ENCODE peak calls at places on chromosomes 16 and 17, in ten cellular contexts. Z, P, L, D, K, A, G, Y, N and F are unnamed samples.

GRCh38 chr17:7523033-7523432 is 25.8 kb upstream of the TNFSF12 start:
- DNase-seq in N (no peak), D (peak; percentile 31), G (peak; percentile 87), L (peak; percentile 17), Z (peak; percentile 59), K (no peak), P (no peak), Y (peak; percentile 22), A (no peak), F (no peak)

GRCh38 chr17:77036841-77037381 is 103.9 kb upstream of the SEC14L1 start:
- DNase-seq in Y (peak; percentile 26), L (no peak), G (no peak), A (no peak), N (no peak), P (no peak), Z (no peak), D (peak; percentile 50), K (no peak), F (no peak)

GRCh38 chr16:75053791-75054555 is 55.1 kb downstream of the ZNRF1 start:
- DNase-seq in D (peak; percentile 94), G (no peak), N (no peak), L (no peak), P (no peak), A (peak; percentile 78), Z (peak; percentile 22), Y (no peak), K (peak; percentile 72), F (peak; percentile 50)

GRCh38 chr16:15833551-15833950 is 23.3 kb downstream of the MYH11 start:
- DNase-seq in D (no peak), G (no peak), A (no peak), N (no peak), L (no peak), Z (no peak), P (no peak), K (no peak), Y (no peak), F (no peak)

GRCh38 chr16:51951668-51952298 is 595.2 kb downstream of the TOX3 start:
- DNase-seq in A (no peak), K (no peak), N (no peak), L (peak; percentile 26), G (peak; percentile 87), D (no peak), Y (no peak), Z (no peak), P (no peak), F (peak; percentile 20)

GRCh38 chr16:31641279-31641678 is 113.6 kb downstream of the AHSP start:
- DNase-seq in L (no peak), P (no peak), D (no peak), Y (no peak), N (no peak), K (no peak), G (no peak), A (no peak), Z (no peak), F (no peak)

GRCh38 chr16:78993342-78993741 is 607.2 kb downstream of the MAF start:
- DNase-seq in A (no peak), Y (no peak), N (no peak), K (no peak), D (no peak), Z (no peak), G (no peak), P (no peak), L (no peak), F (no peak)

GRCh38 chr16:11208916-11209665 is 46.9 kb downstream of the SOCS1 start:
- DNase-seq in L (no peak), G (no peak), K (no peak), Z (no peak), Y (no peak), D (no peak), A (no peak), N (no peak), P (no peak), F (peak; percentile 20)

GRCh38 chr16:64150193-64150592 is 971.7 kb downstream of the CDH11 start:
- DNase-seq in Y (peak; percentile 8), D (no peak), G (no peak), A (no peak), Z (no peak), P (no peak), L (peak; percentile 35), K (no peak), N (no peak), F (no peak)

GRCh38 chr16:3599121-3599520 is 12.3 kb downstream of the SLX4 start:
- DNase-seq in P (no peak), D (no peak), Z (no peak), Y (no peak), K (no peak), N (no peak), A (no peak), L (no peak), G (no peak), F (no peak)

GRCh38 chr16:709651-710499 is 4.3 kb upstream of the FBXL16 start:
- DNase-seq in A (no peak), K (peak; percentile 66), Y (peak; percentile 85), L (peak; percentile 85), Z (no peak), D (no peak), P (no peak), N (no peak), G (peak; percentile 80), F (peak; percentile 56)

GRCh38 chr17:43755389-43755875 is 3.2 kb downstream of the SOST start:
- DNase-seq in Z (no peak), P (peak; percentile 71), L (peak; percentile 9), K (no peak), N (no peak), G (peak; percentile 95), A (no peak), Y (peak; percentile 41), D (no peak), F (no peak)

DNA sequence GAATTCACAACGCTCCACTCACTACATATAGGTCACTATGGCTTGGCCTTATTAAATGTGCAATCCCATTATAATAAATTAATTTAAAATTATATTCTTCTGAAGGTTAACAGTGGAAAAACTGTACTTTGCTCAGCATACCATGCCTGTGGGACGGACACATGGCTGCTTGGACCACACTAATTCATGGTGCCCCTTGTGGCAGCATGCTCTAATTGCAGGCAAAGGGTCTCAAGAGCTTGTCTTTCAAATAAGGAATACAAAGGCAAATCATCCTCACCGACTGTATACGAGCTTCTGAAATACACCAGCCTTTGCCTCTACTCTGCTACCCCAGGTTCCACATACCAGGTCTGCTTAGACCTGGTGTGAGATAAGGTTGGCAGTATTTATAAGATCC is 11.7 kb downstream of the SMPD3 start:
- DNase-seq in Z (no peak), G (peak; percentile 75), P (no peak), Y (no peak), N (no peak), L (no peak), D (no peak), K (no peak), A (no peak), F (no peak)
- TF ChIP-seq CTCF in Z (no peak), G (peak; percentile 80), P (no peak), Y (peak; percentile 29), N (no peak), L (peak; percentile 22), D (peak; percentile 21), K (peak; percentile 35), A (peak; percentile 23), F (no peak)

GRCh38 chr16:81568749-81569087 is 124.1 kb downstream of the CMIP start:
- DNase-seq in L (no peak), G (no peak), K (peak; percentile 36), Y (no peak), P (no peak), Z (no peak), N (no peak), A (no peak), D (no peak), F (no peak)

GRCh38 chr16:81565633-81566032 is 121.0 kb downstream of the CMIP start:
- DNase-seq in Z (no peak), Y (no peak), L (no peak), D (no peak), G (no peak), N (no peak), P (no peak), K (no peak), A (no peak), F (no peak)

GRCh38 chr16:81566245-81567007 is 121.8 kb downstream of the CMIP start:
- DNase-seq in A (no peak), Z (no peak), D (no peak), L (no peak), K (no peak), P (no peak), G (no peak), Y (no peak), N (no peak), F (no peak)

GRCh38 chr16:81567987-81568748 is 123.6 kb downstream of the CMIP start:
- DNase-seq in K (peak; percentile 90), D (no peak), Y (peak; percentile 57), L (peak; percentile 61), G (no peak), Z (no peak), P (peak; percentile 73), N (peak; percentile 87), A (peak; percentile 73), F (no peak)

GRCh38 chr16:81567087-81567486 is 122.5 kb downstream of the CMIP start:
- DNase-seq in D (no peak), K (no peak), Y (no peak), L (no peak), A (no peak), P (no peak), Z (no peak), G (no peak), N (no peak), F (no peak)
- H3K4me1 ChIP-seq in D (peaks cover 27% of the 10 kb centered on the region), K (peaks cover 26% of the 10 kb centered on the region), Y (no peaks in the 10 kb centered on the region), L (peaks cover 6% of the 10 kb centered on the region), A (no peaks in the 10 kb centered on the region), P (peaks cover 5% of the 10 kb centered on the region), Z (no peaks in the 10 kb centered on the region), G (no peaks in the 10 kb centered on the region), N (peaks cover 93% of the 10 kb centered on the region), F (peaks cover 10% of the 10 kb centered on the region)

DNA sequence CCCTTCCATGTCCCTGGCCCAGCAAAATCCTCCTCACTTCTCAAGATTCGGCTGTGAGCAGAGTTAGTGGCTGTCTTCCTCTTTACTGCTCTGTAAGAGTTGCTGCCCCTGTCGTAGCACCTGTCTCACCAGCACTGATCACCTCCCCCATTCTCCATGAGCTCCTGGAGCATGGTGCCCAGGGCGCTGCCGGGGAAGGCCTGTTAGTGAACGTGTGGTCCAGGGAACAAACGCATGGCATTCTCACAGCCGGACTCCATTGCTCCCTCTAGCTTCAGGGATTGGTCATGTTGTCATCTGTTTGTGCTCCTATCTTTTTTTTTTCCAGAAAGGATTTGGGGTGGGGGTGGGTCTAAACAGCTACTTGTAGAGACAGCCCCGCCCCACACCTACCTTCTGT is 141.2 kb downstream of the CMIP start:
- DNase-seq in G (peak; percentile 83), L (no peak), A (peak; percentile 29), Z (no peak), P (no peak), D (no peak), Y (no peak), N (no peak), K (peak; percentile 32), F (no peak)
- TF ChIP-seq CTCF in G (peak; percentile 72), L (peak; percentile 32), A (no peak), Z (no peak), P (no peak), D (peak; percentile 27), Y (peak; percentile 31), N (peak; percentile 32), K (peak; percentile 52), F (no peak)

DNA sequence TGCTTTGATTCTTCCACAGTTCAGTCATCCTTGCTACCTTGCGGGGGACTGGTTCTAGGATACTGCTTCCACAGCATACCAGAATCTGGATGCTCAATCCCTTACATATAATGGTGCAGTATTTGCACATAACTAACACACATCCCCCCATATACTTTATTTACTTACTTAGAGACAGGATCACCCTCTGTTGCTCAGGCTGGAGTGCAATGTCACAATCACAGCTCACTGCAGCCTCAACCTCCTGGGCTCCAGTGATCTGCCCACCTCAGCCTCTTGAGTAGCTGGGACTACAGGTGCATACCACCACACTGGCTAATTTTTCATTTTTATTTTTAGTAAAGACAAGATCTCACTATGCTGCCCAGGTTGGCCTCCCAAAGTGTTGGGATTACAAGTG is 112.2 kb downstream of the GOSR1 start:
- DNase-seq in Y (no peak), A (no peak), K (no peak), N (no peak), L (no peak), P (no peak), Z (no peak), D (no peak), G (no peak), F (no peak)
- H3K4me1 ChIP-seq in Y (peaks cover 4% of the 10 kb centered on the region), A (no peaks in the 10 kb centered on the region), K (no peaks in the 10 kb centered on the region), N (no peaks in the 10 kb centered on the region), L (no peaks in the 10 kb centered on the region), P (no peaks in the 10 kb centered on the region), Z (no peaks in the 10 kb centered on the region), D (no peaks in the 10 kb centered on the region), G (no peaks in the 10 kb centered on the region), F (no peaks in the 10 kb centered on the region)